ENCODE peak calls at places on chromosome 1, in eight cellular contexts. O is activated T-cell treated with anti-CD3 and anti-CD28 coated beads, Interleukin-2, amount 50 U/mL, for 72 hours; L is fibroblast of mammary gland; B is GM06990; R is AG04449; V is upper lobe of left lung; P is vagina; I is effector CD4-positive, alpha-beta T cell. Z is an unnamed sample.

GRCh38 chr1:182787002-182787324 is 2.6 kb upstream of the NPL start:
- DNase-seq in O (no peak), L (no peak), B (no peak), R (no peak), V (no peak), P (no peak), I (no peak), Z (no peak)

GRCh38 chr1:228276901-228277490 is 69.2 kb downstream of the OBSCN start:
- DNase-seq in O (no peak), L (no peak), B (no peak), R (no peak), V (no peak), P (peak; percentile 86), I (no peak), Z (no peak)

GRCh38 chr1:172414331-172414730 is 6.2 kb upstream of the C1orf105 start:
- DNase-seq in O (no peak), L (peak; percentile 51), B (no peak), R (no peak), V (no peak), P (no peak), I (no peak), Z (no peak)

GRCh38 chr1:29688477-29689365 is 452.4 kb downstream of the PTPRU start:
- DNase-seq in O (peak; percentile 42), L (peak; percentile 69), B (no peak), R (no peak), V (peak; percentile 11), P (no peak), I (no peak), Z (peak; percentile 58)

GRCh38 chr1:201126832-201127754 is at the start of gene ASCL5:
- DNase-seq in O (no peak), L (peak; percentile 37), B (no peak), R (no peak), V (peak; percentile 31), P (no peak), I (no peak), Z (no peak)

GRCh38 chr1:209657140-209657879 is 5.1 kb upstream of the LAMB3 start:
- DNase-seq in O (no peak), L (no peak), B (peak; percentile 38), R (no peak), V (peak; percentile 71), P (no peak), I (no peak), Z (no peak)

GRCh38 chr1:74380252-74380651 is 132.2 kb downstream of the LRRC53 start:
- DNase-seq in O (no peak), L (no peak), B (no peak), R (no peak), V (no peak), P (no peak), I (no peak), Z (no peak)

GRCh38 chr1:154609398-154610380 is 1.7 kb upstream of the ADAR start:
- DNase-seq in O (peak; percentile 50), L (peak; percentile 27), B (peak; percentile 36), R (no peak), V (no peak), P (no peak), I (peak; percentile 42), Z (peak; percentile 35)

GRCh38 chr1:102891868-102892625 is 216.3 kb downstream of the COL11A1 start:
- DNase-seq in O (no peak), L (peak; percentile 79), B (no peak), R (peak; percentile 63), V (no peak), P (no peak), I (no peak), Z (no peak)

GRCh38 chr1:48966583-48966982 is 189.9 kb upstream of the BEND5 start:
- DNase-seq in O (no peak), L (peak; percentile 36), B (no peak), R (no peak), V (no peak), P (no peak), I (no peak), Z (no peak)

GRCh38 chr1:230632273-230632873 is 9.9 kb upstream of the COG2 start:
- DNase-seq in O (peak; percentile 11), L (peak; percentile 47), B (no peak), R (no peak), V (no peak), P (no peak), I (no peak), Z (peak; percentile 29)

GRCh38 chr1:234730542-234731370 is 120.8 kb upstream of the IRF2BP2 start:
- DNase-seq in O (peak; percentile 54), L (no peak), B (peak; percentile 58), R (no peak), V (no peak), P (no peak), I (peak; percentile 32), Z (peak; percentile 72)

GRCh38 chr1:41420351-41420750 is 59.1 kb downstream of the FOXO6 start:
- DNase-seq in O (no peak), L (no peak), B (no peak), R (no peak), V (no peak), P (no peak), I (no peak), Z (no peak)

GRCh38 chr1:119186471-119186870 is 46.0 kb upstream of the WARS2 start:
- DNase-seq in O (no peak), L (peak; percentile 14), B (no peak), R (no peak), V (no peak), P (no peak), I (no peak), Z (no peak)

GRCh38 chr1:227317541-227318002 is 720 bp downstream of the CDC42BPA start:
- DNase-seq in O (no peak), L (peak; percentile 68), B (no peak), R (no peak), V (peak; percentile 37), P (no peak), I (no peak), Z (peak; percentile 32)

GRCh38 chr1:34781071-34781843 is at the start of gene GJB3:
- DNase-seq in O (peak; percentile 33), L (no peak), B (no peak), R (no peak), V (no peak), P (no peak), I (no peak), Z (no peak)

GRCh38 chr1:44086722-44087474 is 31.7 kb upstream of the KLF17 start:
- DNase-seq in O (no peak), L (no peak), B (no peak), R (no peak), V (no peak), P (no peak), I (no peak), Z (no peak)

GRCh38 chr1:219782311-219782710 is 146.0 kb downstream of the SLC30A10 start:
- DNase-seq in O (no peak), L (no peak), B (no peak), R (no peak), V (no peak), P (no peak), I (no peak), Z (no peak)

GRCh38 chr1:204314209-204314892 is 45.4 kb downstream of the PLEKHA6 start:
- DNase-seq in O (no peak), L (no peak), B (no peak), R (no peak), V (no peak), P (no peak), I (no peak), Z (no peak)

GRCh38 chr1:203152158-203153034 is 23.2 kb downstream of the MYBPH start:
- DNase-seq in O (no peak), L (peak; percentile 57), B (no peak), R (no peak), V (no peak), P (no peak), I (no peak), Z (no peak)

GRCh38 chr1:44811714-44812151 is 3.4 kb downstream of the BTBD19 start:
- DNase-seq in O (no peak), L (peak; percentile 92), B (no peak), R (peak; percentile 69), V (no peak), P (no peak), I (no peak), Z (no peak)

GRCh38 chr1:9388628-9389184 is 96.0 kb downstream of the SPSB1 start:
- DNase-seq in O (no peak), L (peak; percentile 63), B (no peak), R (no peak), V (no peak), P (no peak), I (no peak), Z (no peak)

GRCh38 chr1:227949341-227949921 is 1.7 kb upstream of the WNT9A start:
- DNase-seq in O (no peak), L (no peak), B (no peak), R (no peak), V (peak; percentile 16), P (peak; percentile 81), I (no peak), Z (peak; percentile 27)

Z was measured in GM13977.